ENCODE peak calls at places on chromosomes 12 and 14, in ten cellular contexts. W is stomach, I is SK-N-SH, C is ovary, N is tibial nerve, F is H1, T is A549, R is transverse colon, K is sigmoid colon, M is suprapubic skin. Z is an unnamed sample.

GRCh38 chr12:31524791-31525495 is 66.0 kb downstream of the DENND5B start:
- DNase-seq in M (no peak), F (no peak), I (no peak), R (no peak), C (no peak), K (no peak), W (no peak), T (no peak), N (no peak), Z (no peak)

GRCh38 chr12:48820406-48820805 is 2.1 kb downstream of the CACNB3 start:
- DNase-seq in C (no peak), T (no peak), N (no peak), M (no peak), K (no peak), I (no peak), F (no peak), R (no peak), W (no peak), Z (no peak)

GRCh38 chr12:27572486-27573255 is 48.7 kb downstream of the PPFIBP1 start:
- DNase-seq in T (no peak), W (no peak), I (no peak), M (no peak), K (no peak), N (no peak), R (no peak), C (no peak), F (no peak), Z (no peak)

GRCh38 chr12:45329238-45329637 is 113.3 kb downstream of the ANO6 start:
- DNase-seq in F (no peak), W (no peak), R (no peak), M (no peak), N (no peak), I (no peak), K (no peak), T (no peak), C (no peak), Z (no peak)

GRCh38 chr14:47425302-47425701 is 250.1 kb downstream of the MDGA2 start:
- DNase-seq in C (no peak), N (no peak), K (no peak), F (no peak), W (no peak), R (no peak), T (no peak), I (no peak), M (no peak), Z (no peak)

GRCh38 chr12:112185093-112185923 is 59.9 kb downstream of the TRAFD1 start:
- DNase-seq in I (no peak), C (no peak), W (no peak), F (no peak), N (no peak), T (no peak), K (no peak), R (no peak), M (no peak), Z (no peak)

GRCh38 chr14:81211844-81212243 is 8.9 kb downstream of the GTF2A1 start:
- DNase-seq in I (peak; percentile 22), W (no peak), R (no peak), M (no peak), K (no peak), N (no peak), C (no peak), F (no peak), T (peak; percentile 37), Z (peak; percentile 26)

GRCh38 chr12:90100619-90101018 is 392.0 kb upstream of the ATP2B1 start:
- DNase-seq in N (no peak), R (no peak), I (no peak), F (no peak), T (no peak), M (no peak), C (no peak), K (no peak), W (no peak), Z (no peak)

GRCh38 chr14:52885230-52885629 is 65.6 kb downstream of the FERMT2 start:
- DNase-seq in R (no peak), T (no peak), I (no peak), N (no peak), C (no peak), M (no peak), W (no peak), K (no peak), F (no peak), Z (no peak)

DNA sequence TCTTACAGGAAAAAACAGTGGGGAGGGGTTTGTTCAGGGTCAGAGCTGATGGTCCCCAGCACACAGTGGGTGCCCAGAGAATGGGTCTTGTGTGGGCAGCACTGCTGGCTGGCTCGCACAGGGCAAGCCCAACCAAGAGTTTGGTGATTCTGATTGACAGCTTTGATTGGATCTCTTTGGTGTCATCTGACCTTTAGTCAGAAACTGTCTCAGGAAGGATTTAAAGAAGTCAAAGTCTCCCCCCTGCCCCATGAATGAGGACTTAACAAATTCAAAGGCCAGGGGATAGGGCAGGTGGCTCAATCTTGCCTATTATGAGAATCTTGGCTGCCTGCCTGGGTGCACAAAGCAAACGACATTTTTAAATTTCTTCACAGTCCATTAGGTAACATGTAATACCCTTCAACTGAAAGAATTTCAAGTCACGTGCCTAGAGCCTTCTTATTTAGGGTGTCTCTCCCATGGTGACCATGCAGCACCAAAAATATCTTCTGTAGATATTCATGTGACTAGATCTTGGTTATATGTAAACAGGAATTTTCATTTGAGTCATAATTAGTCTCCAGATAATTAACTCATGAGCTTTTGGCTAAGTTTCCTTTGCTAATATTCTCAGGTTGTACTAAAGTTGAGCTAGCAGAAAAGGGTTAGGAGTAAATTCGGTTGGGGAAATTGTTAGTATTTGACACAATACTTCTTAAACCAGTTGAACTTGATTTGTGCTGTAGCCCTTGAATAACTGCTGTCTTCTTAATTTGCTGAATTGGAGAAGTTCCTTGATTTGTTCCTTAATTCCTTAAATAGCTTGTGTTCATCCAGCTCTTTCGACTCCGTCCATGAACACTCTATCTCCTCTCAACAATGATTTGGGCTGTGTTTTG is 54.5 kb upstream of the HECTD1 start:
- DNase-seq in N (peak; percentile 22), M (peak; percentile 70), C (no peak), F (no peak), T (peak; percentile 43), W (peak; percentile 75), I (no peak), R (no peak), K (peak; percentile 65), Z (peak; percentile 77)
- TF ChIP-seq EP300 in N (no peak), M (no peak), C (no peak), F (no peak), T (no peak), W (no peak), I (no peak), R (no peak), K (no peak), Z (peak; percentile 9)

DNA sequence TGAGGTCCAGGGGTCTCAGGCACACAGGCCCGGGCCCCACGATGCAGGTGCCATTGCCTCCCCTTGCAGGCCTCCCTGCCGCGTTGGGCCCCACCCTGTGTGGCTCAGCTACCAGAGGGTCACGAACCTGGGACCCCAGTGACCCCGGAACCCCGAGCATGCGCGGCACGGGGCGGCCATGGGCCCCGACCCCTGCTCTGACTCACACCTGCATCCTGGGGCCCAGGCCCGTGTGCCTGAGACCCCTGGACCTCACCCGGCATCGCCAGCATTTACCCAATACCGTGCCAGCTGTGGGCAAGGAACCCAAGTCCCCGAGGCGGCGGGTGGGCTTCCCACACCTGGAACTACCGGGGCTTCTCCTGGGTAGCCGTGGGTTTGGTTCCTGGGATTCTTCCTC is 25.2 kb downstream of the KIF26A start:
- DNase-seq in W (no peak), T (no peak), F (no peak), N (no peak), K (no peak), I (no peak), C (no peak), M (no peak), R (no peak), Z (no peak)
- H3K4me1 ChIP-seq in W (no peaks in the 10 kb centered on the region), T (no peaks in the 10 kb centered on the region), F (peaks cover 5% of the 10 kb centered on the region), N (no peaks in the 10 kb centered on the region), K (no peaks in the 10 kb centered on the region), I (no peaks in the 10 kb centered on the region), C (peaks cover 9% of the 10 kb centered on the region), M (no peaks in the 10 kb centered on the region), R (no peaks in the 10 kb centered on the region), Z (no peaks in the 10 kb centered on the region)

GRCh38 chr14:68300608-68301007 is 481.0 kb downstream of the RAD51B start:
- DNase-seq in N (no peak), K (no peak), C (no peak), R (no peak), W (no peak), M (no peak), T (no peak), F (no peak), I (no peak), Z (no peak)

GRCh38 chr14:68295316-68295816 is 475.8 kb downstream of the RAD51B start:
- DNase-seq in F (no peak), I (no peak), N (no peak), W (no peak), M (no peak), T (no peak), K (no peak), R (peak; percentile 31), C (peak; percentile 84), Z (no peak)

GRCh38 chr14:68297011-68297410 is 477.4 kb downstream of the RAD51B start:
- DNase-seq in I (no peak), W (no peak), M (no peak), N (no peak), R (no peak), F (no peak), K (no peak), C (no peak), T (no peak), Z (no peak)

GRCh38 chr14:68293404-68293803 is 473.8 kb downstream of the RAD51B start:
- DNase-seq in C (no peak), R (peak; percentile 44), W (no peak), I (no peak), T (no peak), F (no peak), M (no peak), K (no peak), N (no peak), Z (no peak)

GRCh38 chr14:68297871-68298468 is 478.4 kb downstream of the RAD51B start:
- DNase-seq in I (no peak), T (peak; percentile 55), N (no peak), K (no peak), R (no peak), C (no peak), F (peak; percentile 52), W (no peak), M (no peak), Z (no peak)
- TF ChIP-seq CTCF in I (peak; percentile 27), T (peak; percentile 12), N (no peak), K (no peak), R (no peak), C (no peak), F (peak; percentile 4), W (no peak), M (no peak), Z (no peak)

DNA sequence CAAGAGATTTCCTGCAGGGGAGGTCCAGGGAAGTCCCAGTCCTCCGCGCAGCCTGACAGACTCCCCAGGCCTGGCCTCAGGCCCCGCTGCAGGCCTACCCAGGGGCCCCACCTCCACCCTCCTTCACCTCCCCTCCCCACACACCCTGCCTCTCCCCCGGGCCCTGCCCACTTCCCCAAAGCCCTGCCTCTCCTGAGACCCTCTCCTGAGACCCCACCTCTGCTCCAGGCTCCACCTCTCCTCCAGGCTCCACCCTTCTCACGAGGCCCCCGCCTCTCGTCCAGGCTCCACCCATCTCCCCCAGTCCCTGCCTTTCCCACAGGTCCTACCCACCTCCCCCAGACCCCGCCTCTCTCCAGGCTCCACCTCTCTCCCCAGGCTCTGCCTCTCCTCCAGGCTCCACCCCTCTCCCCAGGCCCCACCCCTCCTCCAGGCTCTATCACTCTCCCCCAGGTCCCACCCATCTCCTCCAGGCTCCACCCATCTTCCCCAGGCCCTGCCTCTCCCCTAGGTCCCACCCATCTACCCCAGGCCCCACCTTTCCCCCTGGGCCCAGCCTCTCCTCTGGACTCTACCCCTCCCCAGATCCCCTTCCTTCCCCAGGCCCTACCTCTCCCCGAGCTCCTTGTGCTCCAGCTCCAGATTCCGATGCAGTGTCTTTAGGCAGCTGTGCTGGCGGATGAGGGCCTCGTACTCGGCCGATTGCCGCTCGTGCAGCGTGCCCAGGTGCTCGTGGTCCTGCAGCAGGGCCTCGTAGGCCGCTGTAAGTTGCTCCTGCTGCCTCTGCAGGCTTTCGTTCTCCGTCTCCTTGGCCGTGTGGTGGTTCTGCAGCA is 58.8 kb upstream of the GPR68 start:
- DNase-seq in F (peak; percentile 98), N (no peak), T (peak; percentile 41), K (no peak), C (no peak), M (no peak), R (no peak), W (no peak), I (peak; percentile 80), Z (no peak)
- TF ChIP-seq EP300 in F (no peak), N (no peak), T (no peak), K (no peak), C (no peak), M (no peak), R (no peak), W (no peak), I (no peak), Z (no peak)